ENCODE peak calls at places on chromosomes 3 and 15, in eight cellular contexts. B, W, E, C, G, P, K and D are unnamed samples.

GRCh38 chr3:175940243-175940642 is 1081.1 kb downstream of the NAALADL2 start:
- DNase-seq in K (no peak), P (no peak), C (no peak), B (peak), E (peak), G (no peak), W (no peak), D (no peak)

GRCh38 chr15:25670025-25670554 is 193.0 kb downstream of the ATP10A start:
- DNase-seq in K (no peak), W (peak), B (peak), P (peak), G (peak), C (peak), E (peak), D (peak)

GRCh38 chr3:129940086-129940485 is 34.4 kb upstream of the TRH start:
- DNase-seq in G (no peak), P (no peak), E (peak), C (no peak), K (no peak), W (no peak), B (no peak), D (no peak)

GRCh38 chr15:25183581-25184330 is 229.0 kb downstream of the SNRPN start:
- DNase-seq in G (no peak), B (no peak), P (no peak), W (peak), K (no peak), E (no peak), C (no peak), D (peak)

GRCh38 chr3:176663376-176663775 is 533.9 kb downstream of the TBL1XR1 start:
- DNase-seq in E (peak), W (no peak), B (peak), C (peak), K (no peak), P (no peak), G (no peak), D (no peak)

GRCh38 chr3:56855856-56856538 is 54.2 kb upstream of the ARHGEF3 start:
- DNase-seq in P (peak), E (peak), W (no peak), B (peak), C (peak), K (no peak), G (peak), D (no peak)

GRCh38 chr3:112779558-112780480 is 66.8 kb downstream of the CD200R1L start:
- DNase-seq in K (no peak), E (no peak), P (no peak), G (no peak), C (no peak), B (no peak), W (no peak), D (no peak)

GRCh38 chr3:158659454-158660237 is 12.8 kb downstream of the LXN start:
- DNase-seq in B (peak), W (no peak), K (peak), E (peak), C (peak), P (peak), G (peak), D (no peak)

GRCh38 chr3:56314842-56315241 is 153.4 kb downstream of the ERC2 start:
- DNase-seq in C (peak), W (no peak), E (peak), B (peak), G (peak), P (no peak), K (no peak), D (no peak)

GRCh38 chr3:62529230-62529629 is 155.9 kb upstream of the FEZF2 start:
- DNase-seq in E (peak), C (peak), P (no peak), G (peak), K (peak), W (no peak), B (peak), D (no peak)

GRCh38 chr15:41183580-41183979 is 47.0 kb downstream of the EXD1 start:
- DNase-seq in G (no peak), B (peak), P (no peak), W (no peak), K (no peak), C (no peak), E (no peak), D (no peak)

GRCh38 chr3:138459619-138460535 is 25.5 kb downstream of the ESYT3 start:
- DNase-seq in W (peak), G (no peak), K (no peak), C (no peak), E (no peak), P (no peak), B (no peak), D (no peak)

GRCh38 chr15:37105795-37106333 is 5.5 kb upstream of the MEIS2 start:
- DNase-seq in G (no peak), E (no peak), C (no peak), K (no peak), W (no peak), B (no peak), P (no peak), D (no peak)

GRCh38 chr3:127546517-127546916 is 44.0 kb downstream of the TPRA1 start:
- DNase-seq in K (no peak), G (no peak), C (no peak), B (no peak), E (no peak), W (no peak), P (no peak), D (no peak)

GRCh38 chr3:13890377-13891016 is 10.6 kb upstream of the WNT7A start:
- DNase-seq in G (no peak), E (no peak), W (no peak), C (no peak), B (no peak), K (no peak), P (no peak), D (no peak)

GRCh38 chr3:184261270-184262165 is at the start of gene CAMK2N2:
- DNase-seq in C (peak), P (no peak), W (peak), K (no peak), B (peak), E (peak), G (peak), D (peak)

GRCh38 chr3:65039754-65040210 is 352.0 kb upstream of the ADAMTS9 start:
- DNase-seq in E (peak), C (no peak), W (no peak), G (no peak), K (no peak), P (peak), B (peak), D (no peak)

GRCh38 chr15:81304226-81304625 is 19.7 kb downstream of the STARD5 start:
- DNase-seq in W (no peak), E (no peak), P (no peak), C (no peak), K (peak), B (peak), G (no peak), D (no peak)

GRCh38 chr3:132803889-132804288 is 81.7 kb upstream of the NPHP3 start:
- DNase-seq in P (no peak), G (no peak), W (no peak), C (peak), B (peak), E (peak), K (no peak), D (no peak)

GRCh38 chr3:107985496-107985895 is 105.3 kb downstream of the CD47 start:
- DNase-seq in W (no peak), P (no peak), C (no peak), G (no peak), K (no peak), E (no peak), B (no peak), D (no peak)

GRCh38 chr3:99534951-99535704 is 103.3 kb upstream of the COL8A1 start:
- DNase-seq in B (peak), G (peak), K (no peak), W (no peak), C (no peak), E (no peak), P (no peak), D (no peak)

GRCh38 chr3:169146112-169146665 is 517.3 kb downstream of the MECOM start:
- DNase-seq in E (peak), W (peak), G (peak), C (peak), B (peak), K (no peak), P (no peak), D (peak)

GRCh38 chr15:69414702-69415161 is 583 bp downstream of the KIF23 start:
- DNase-seq in P (peak), E (peak), G (peak), B (peak), C (peak), W (no peak), K (peak), D (no peak)

GRCh38 chr3:99579246-99579645 is 59.1 kb upstream of the COL8A1 start:
- DNase-seq in B (peak), K (no peak), C (no peak), E (peak), G (no peak), P (no peak), W (no peak), D (no peak)

GRCh38 chr3:60417590-60417989 is 833.7 kb downstream of the FHIT start:
- DNase-seq in G (no peak), K (no peak), E (peak), W (no peak), P (no peak), B (no peak), C (no peak), D (no peak)

GRCh38 chr3:49248828-49249227 is 28.2 kb downstream of the C3orf62 start:
- DNase-seq in W (peak), B (peak), P (no peak), C (no peak), E (no peak), G (no peak), K (peak), D (no peak)

GRCh38 chr3:48157950-48158376 is 30.3 kb downstream of the CDC25A start:
- DNase-seq in P (peak), E (peak), K (peak), C (peak), G (peak), W (peak), B (peak), D (no peak)

GRCh38 chr3:48599077-48599501 is 4.0 kb upstream of the COL7A1 start:
- DNase-seq in E (no peak), K (no peak), C (no peak), B (no peak), W (no peak), G (no peak), P (no peak), D (no peak)

GRCh38 chr3:29695905-29696238 is 415.0 kb downstream of the RBMS3 start:
- DNase-seq in G (no peak), E (no peak), P (no peak), C (peak), B (peak), W (no peak), K (peak), D (no peak)

GRCh38 chr3:29694331-29694730 is 413.5 kb downstream of the RBMS3 start:
- DNase-seq in W (no peak), K (no peak), C (no peak), P (no peak), B (peak), E (no peak), G (no peak), D (no peak)

GRCh38 chr3:29695201-29695904 is 414.5 kb downstream of the RBMS3 start:
- DNase-seq in K (no peak), C (no peak), P (no peak), B (peak), W (no peak), G (no peak), E (no peak), D (no peak)

GRCh38 chr3:29693863-29694262 is 413.0 kb downstream of the RBMS3 start:
- DNase-seq in P (no peak), K (no peak), G (peak), B (peak), W (no peak), C (peak), E (peak), D (no peak)

DNA sequence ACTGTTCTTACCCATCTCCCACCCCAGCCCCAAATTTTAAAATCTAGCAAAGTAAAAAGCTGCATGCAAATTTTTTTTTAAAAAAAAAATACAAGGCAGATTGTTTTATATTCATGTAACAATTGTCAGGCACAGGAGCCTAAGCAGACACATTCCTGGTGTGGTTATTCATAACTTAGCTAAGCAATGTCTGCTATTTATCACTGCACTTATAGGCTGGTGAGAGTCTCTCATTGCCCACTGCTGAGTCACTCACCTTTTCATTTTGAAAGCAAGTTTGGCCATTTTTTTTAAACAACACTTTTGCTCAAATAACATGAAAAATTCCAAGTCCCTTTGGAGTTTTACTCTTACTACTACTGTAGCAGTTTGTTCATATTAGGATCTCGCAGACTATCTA is 413.9 kb downstream of the RBMS3 start:
- DNase-seq in W (no peak), K (no peak), E (peak), C (no peak), G (peak), P (no peak), B (peak), D (no peak)
- H3K27ac ChIP-seq in W (peak), K (no peak), E (no peak), C (no peak), G (peak), P (peak), B (peak), D (peak)

GRCh38 chr15:98164986-98165385 is 204.5 kb downstream of the ARRDC4 start:
- DNase-seq in G (no peak), W (no peak), K (no peak), P (no peak), C (no peak), B (no peak), E (no peak), D (no peak)
- H3K27ac ChIP-seq in G (no peak), W (no peak), K (no peak), P (no peak), C (no peak), B (no peak), E (no peak), D (no peak)

GRCh38 chr3:32217339-32217738 is 21.1 kb upstream of the CMTM8 start:
- DNase-seq in W (no peak), K (no peak), E (no peak), C (no peak), B (no peak), P (no peak), G (no peak), D (no peak)

GRCh38 chr3:32219537-32219936 is 18.9 kb upstream of the CMTM8 start:
- DNase-seq in B (no peak), K (no peak), E (no peak), C (no peak), P (no peak), G (no peak), W (no peak), D (no peak)

GRCh38 chr3:32216172-32216783 is 22.2 kb upstream of the CMTM8 start:
- DNase-seq in E (no peak), K (no peak), P (no peak), B (no peak), W (no peak), G (no peak), C (no peak), D (no peak)

GRCh38 chr3:32220006-32220405 is 18.5 kb upstream of the CMTM8 start:
- DNase-seq in E (no peak), K (no peak), G (no peak), C (no peak), W (no peak), P (no peak), B (peak), D (no peak)

GRCh38 chr3:32215185-32215584 is 23.3 kb upstream of the CMTM8 start:
- DNase-seq in K (no peak), P (no peak), W (no peak), E (no peak), B (no peak), G (no peak), C (no peak), D (no peak)
- H3K27ac ChIP-seq in K (no peak), P (no peak), W (no peak), E (no peak), B (no peak), G (no peak), C (no peak), D (no peak)

GRCh38 chr15:70853855-70854668 is at the start of gene LARP6:
- DNase-seq in P (peak), G (peak), C (peak), W (peak), K (peak), E (peak), B (peak), D (no peak)
- H3K27ac ChIP-seq in P (peak), G (peak), C (no peak), W (peak), K (peak), E (peak), B (peak), D (peak)

DNA sequence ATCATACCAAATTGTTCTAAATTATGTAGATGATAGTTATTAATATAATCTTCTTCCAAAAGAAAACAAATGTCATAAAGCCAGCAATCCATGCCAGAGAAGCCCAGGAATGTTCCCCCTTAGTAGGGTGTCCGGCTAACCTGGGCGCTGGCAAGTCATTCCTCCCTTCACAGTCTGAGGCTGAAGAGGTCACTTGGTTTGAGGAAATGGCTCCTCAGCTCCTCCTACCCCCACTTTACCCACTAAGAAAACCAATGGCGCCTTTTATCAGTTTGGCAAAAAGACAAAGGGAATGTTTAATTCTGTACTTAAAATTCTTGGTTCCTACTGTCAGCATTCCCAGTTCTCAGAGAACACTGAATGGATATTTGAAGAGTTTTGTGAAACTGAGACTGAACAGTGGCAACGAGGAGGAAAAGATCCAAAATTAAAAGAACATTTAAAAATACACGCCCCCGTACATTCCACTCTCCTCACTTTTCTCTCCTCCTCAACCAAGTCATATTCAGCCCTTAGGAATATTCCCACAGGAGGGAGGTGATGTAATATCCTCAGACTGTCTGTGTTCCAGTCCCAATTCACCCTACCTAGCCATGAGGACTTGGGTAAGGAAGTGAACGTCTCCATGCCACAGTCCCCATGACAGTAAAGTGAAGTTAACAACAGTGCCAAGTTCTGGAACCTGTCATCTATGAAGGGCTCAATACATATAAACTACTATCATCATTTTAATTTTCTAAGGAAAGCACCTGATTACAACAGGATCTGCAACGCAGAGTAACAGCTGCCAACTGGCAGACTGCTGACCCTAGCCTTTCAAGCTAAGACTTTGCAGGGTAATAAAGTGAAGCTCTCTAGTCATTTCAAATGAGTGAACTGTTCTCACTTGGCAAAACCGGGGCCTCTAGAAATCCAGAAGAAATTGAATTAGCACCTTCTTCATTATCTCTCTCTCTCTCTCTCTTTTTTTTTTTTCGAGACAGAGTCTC is 234.4 kb upstream of the ICE2 start:
- DNase-seq in B (peak), K (peak), C (no peak), E (no peak), G (no peak), W (no peak), P (peak), D (no peak)
- H3K27ac ChIP-seq in B (no peak), K (no peak), C (no peak), E (no peak), G (no peak), W (peak), P (peak), D (peak)

GRCh38 chr15:98719169-98719515 is 70.8 kb downstream of the IGF1R start:
- DNase-seq in G (no peak), E (no peak), B (peak), K (no peak), W (no peak), P (no peak), C (no peak), D (no peak)

GRCh38 chr15:98718426-98719168 is 70.3 kb downstream of the IGF1R start:
- DNase-seq in G (no peak), B (no peak), E (no peak), C (no peak), W (no peak), K (no peak), P (no peak), D (no peak)

GRCh38 chr15:98721166-98721565 is 72.8 kb downstream of the IGF1R start:
- DNase-seq in G (no peak), B (no peak), P (no peak), W (no peak), K (no peak), C (no peak), E (no peak), D (no peak)

GRCh38 chr15:98720577-98720976 is 72.2 kb downstream of the IGF1R start:
- DNase-seq in P (no peak), K (no peak), G (no peak), E (no peak), B (peak), C (no peak), W (no peak), D (no peak)

DNA sequence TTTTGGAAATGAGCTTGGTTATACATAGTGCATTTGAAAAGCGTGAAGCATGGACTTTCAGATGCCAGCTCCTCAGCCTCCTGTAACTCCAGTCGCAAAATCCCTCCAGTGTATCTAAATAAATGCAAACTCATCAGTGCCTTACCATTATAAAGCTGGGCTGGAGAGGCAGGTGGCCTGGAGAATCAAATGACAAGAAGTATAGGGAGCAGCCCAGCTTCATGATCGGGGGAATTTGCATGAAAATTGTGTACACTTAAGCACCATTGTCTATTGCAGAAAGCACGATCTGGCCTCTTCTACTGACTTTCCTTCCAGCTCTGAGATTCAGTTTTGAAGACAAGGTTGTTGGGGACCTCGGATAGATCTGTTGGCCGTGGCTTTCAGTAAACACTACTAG is 71.7 kb downstream of the IGF1R start:
- DNase-seq in B (no peak), P (no peak), C (no peak), G (no peak), E (no peak), K (no peak), W (no peak), D (no peak)
- H3K27ac ChIP-seq in B (no peak), P (no peak), C (no peak), G (no peak), E (no peak), K (no peak), W (peak), D (peak)

GRCh38 chr15:87618203-87618725 is 638.3 kb downstream of the NTRK3 start:
- DNase-seq in G (no peak), C (no peak), W (no peak), P (no peak), K (no peak), B (peak), E (peak), D (no peak)
- H3K27ac ChIP-seq in G (no peak), C (no peak), W (peak), P (peak), K (no peak), B (no peak), E (no peak), D (peak)

GRCh38 chr15:101004986-101005747 is 86.0 kb downstream of the LRRK1 start:
- DNase-seq in W (no peak), B (no peak), G (no peak), C (no peak), P (no peak), E (no peak), K (no peak), D (peak)
- H3K27ac ChIP-seq in W (no peak), B (no peak), G (no peak), C (no peak), P (no peak), E (no peak), K (no peak), D (no peak)